ENCODE peak calls at places on chromosomes 6 and 20, in nine cellular contexts. O is stomach, Y is A549, U is GM12865, I is fibroblast of mammary gland, S is WTC11, B is tibial nerve, N is astrocyte of the spinal cord, T is endothelial cell. R is an unnamed sample.

GRCh38 chr20:64102647-64103354 is 4.6 kb downstream of the NPBWR2 start:
- DNase-seq in O (no peak), Y (no peak), U (no peak), T (no peak), I (no peak), S (peak), B (no peak), N (no peak), R (no peak)

GRCh38 chr6:130434174-130434873 is 68.5 kb downstream of the TMEM200A start:
- DNase-seq in S (no peak), Y (no peak), T (no peak), B (no peak), O (no peak), I (peak), N (peak), U (no peak), R (no peak)

GRCh38 chr20:63578224-63579016 is 4.4 kb upstream of the HELZ2 start:
- DNase-seq in N (no peak), Y (no peak), I (no peak), B (no peak), S (no peak), O (no peak), T (no peak), U (no peak), R (no peak)

GRCh38 chr6:14436593-14436992 is 319.0 kb downstream of the CD83 start:
- DNase-seq in O (no peak), U (no peak), B (no peak), T (no peak), S (no peak), N (no peak), Y (no peak), I (no peak), R (no peak)

GRCh38 chr6:45421700-45422540 is 44.2 kb upstream of the SUPT3H start:
- DNase-seq in O (peak), Y (peak), I (peak), U (no peak), T (peak), B (peak), S (peak), N (peak), R (peak)

GRCh38 chr6:129598244-129599187 is 111.5 kb downstream of the ARHGAP18 start:
- DNase-seq in B (no peak), S (no peak), T (peak), N (peak), Y (peak), I (peak), U (peak), O (no peak), R (peak)

GRCh38 chr6:108363756-108364356 is 69.0 kb downstream of the AFG1L start:
- DNase-seq in U (peak), T (no peak), S (no peak), I (no peak), O (no peak), N (peak), B (no peak), Y (no peak), R (no peak)

GRCh38 chr6:41278699-41279405 is 7.6 kb downstream of the TREM1 start:
- DNase-seq in O (peak), Y (peak), U (peak), I (peak), T (peak), N (peak), B (no peak), S (peak), R (peak)

GRCh38 chr6:116447052-116447451 is 14.1 kb upstream of the CALHM6 start:
- DNase-seq in I (no peak), S (no peak), N (no peak), Y (no peak), T (no peak), O (no peak), U (no peak), B (no peak), R (no peak)

GRCh38 chr6:19204445-19204844 is 632.7 kb upstream of the ID4 start:
- DNase-seq in U (no peak), T (no peak), I (no peak), O (no peak), N (no peak), S (no peak), Y (no peak), B (no peak), R (no peak)

GRCh38 chr6:16320533-16321340 is 82.3 kb downstream of the GMPR start:
- DNase-seq in N (no peak), B (no peak), Y (no peak), U (no peak), S (no peak), I (peak), T (no peak), O (no peak), R (no peak)

GRCh38 chr6:138026342-138026741 is 80.9 kb downstream of the PERP start:
- DNase-seq in T (no peak), O (no peak), S (no peak), B (no peak), Y (no peak), I (no peak), N (no peak), U (no peak), R (no peak)

GRCh38 chr6:9086331-9086730 is 651.0 kb upstream of the SLC35B3 start:
- DNase-seq in S (no peak), U (no peak), Y (no peak), N (no peak), B (no peak), T (no peak), O (no peak), I (no peak), R (no peak)

GRCh38 chr20:48787861-48788375 is 39.9 kb downstream of the PREX1 start:
- DNase-seq in I (peak), N (peak), T (no peak), O (no peak), Y (peak), B (no peak), S (no peak), U (peak), R (no peak)

GRCh38 chr6:90296346-90297123 is at the start of gene BACH2:
- DNase-seq in O (peak), B (peak), I (peak), T (peak), U (peak), S (peak), N (peak), Y (peak), R (peak)

GRCh38 chr6:90298459-90299053 is 1.9 kb upstream of the BACH2 start:
- DNase-seq in U (no peak), N (no peak), O (no peak), B (no peak), I (no peak), S (no peak), T (no peak), Y (no peak), R (no peak)

GRCh38 chr6:90297866-90298381 is 1.3 kb upstream of the BACH2 start:
- DNase-seq in I (no peak), S (no peak), B (no peak), U (no peak), T (no peak), O (no peak), N (no peak), Y (no peak), R (no peak)

GRCh38 chr6:90295854-90296345 is 743 bp downstream of the BACH2 start:
- DNase-seq in T (peak), U (peak), N (peak), Y (peak), B (peak), I (peak), S (peak), O (peak), R (peak)

DNA sequence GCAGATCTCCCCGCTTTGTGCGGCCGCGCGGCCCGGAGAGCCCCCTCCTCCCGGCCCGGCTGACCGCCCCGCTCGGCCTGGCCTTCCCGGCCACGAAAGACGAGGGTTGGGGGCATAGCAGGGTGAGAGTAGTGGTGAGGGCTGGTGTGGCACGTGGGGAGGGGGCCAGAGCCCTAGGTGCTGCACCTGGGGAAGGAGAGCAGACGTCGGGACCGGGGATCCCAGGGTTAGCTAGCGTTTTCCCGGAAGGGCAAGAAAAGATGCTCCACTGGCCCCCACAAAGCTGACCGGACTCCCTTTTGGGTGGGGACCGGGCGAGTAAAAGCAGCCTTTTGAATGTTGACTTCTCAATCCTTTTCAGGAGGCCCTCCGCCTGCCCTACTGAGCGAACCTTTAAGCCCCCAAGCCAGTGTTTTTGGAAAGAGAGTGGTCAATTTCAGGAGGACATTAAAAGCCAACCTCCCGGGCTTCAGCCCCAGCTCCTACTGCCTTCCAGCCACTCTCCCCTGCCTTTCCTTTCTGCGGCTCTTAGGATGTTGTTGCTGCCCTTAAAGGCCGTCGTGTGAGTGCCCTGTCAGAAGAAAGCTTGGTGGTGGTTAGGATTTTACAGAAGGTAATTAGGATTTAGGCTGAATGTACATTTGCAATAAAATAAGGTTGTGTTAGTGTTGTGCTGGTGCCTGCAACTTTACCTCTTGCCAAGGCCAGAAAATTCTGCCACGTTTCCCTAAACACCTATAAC is 652 bp upstream of the BACH2 start:
- DNase-seq in S (no peak), B (no peak), I (no peak), T (no peak), Y (no peak), O (no peak), N (no peak), U (no peak), R (no peak)
- TF ChIP-seq CTCF in S (no peak), B (no peak), I (no peak), T (no peak), Y (no peak), O (no peak), N (no peak), U (no peak), R (no peak)

GRCh38 chr6:33607784-33608161 is 13.3 kb upstream of the ITPR3 start:
- DNase-seq in N (no peak), B (no peak), U (peak), T (no peak), Y (peak), I (no peak), S (no peak), O (peak), R (peak)
- TF ChIP-seq CTCF in N (peak), B (peak), U (peak), T (no peak), Y (peak), I (peak), S (no peak), O (peak), R (peak)

GRCh38 chr20:61382194-61382593 is 130.1 kb downstream of the CDH4 start:
- DNase-seq in N (no peak), U (no peak), Y (no peak), O (no peak), T (no peak), B (no peak), I (no peak), S (no peak), R (no peak)
- TF ChIP-seq CTCF in N (no peak), U (no peak), Y (no peak), O (no peak), T (no peak), B (no peak), I (no peak), S (no peak), R (no peak)

DNA sequence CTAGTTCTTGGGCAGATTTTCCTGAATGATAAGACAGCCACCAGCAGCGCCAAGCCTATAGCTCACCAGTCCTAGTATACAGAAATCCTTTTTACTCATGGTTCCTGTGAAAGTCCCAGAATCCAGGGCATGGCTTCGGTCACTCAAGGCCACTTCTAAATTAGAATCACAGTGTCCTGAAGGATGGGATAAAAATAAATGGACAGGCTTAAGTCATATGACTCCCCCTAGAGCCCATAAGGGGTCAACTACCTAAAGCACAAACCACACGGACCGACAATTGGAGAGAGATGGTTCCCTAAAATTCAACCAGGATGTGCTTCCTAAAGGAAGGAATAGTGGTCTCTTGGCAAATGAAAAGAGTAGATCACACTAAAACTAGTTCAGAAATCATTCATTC is 404.1 kb upstream of the PLCB4 start:
- DNase-seq in I (no peak), U (no peak), T (no peak), N (no peak), S (no peak), B (no peak), O (no peak), Y (peak), R (no peak)
- TF ChIP-seq CTCF in I (no peak), U (no peak), T (peak), N (peak), S (no peak), B (no peak), O (no peak), Y (peak), R (no peak)

DNA sequence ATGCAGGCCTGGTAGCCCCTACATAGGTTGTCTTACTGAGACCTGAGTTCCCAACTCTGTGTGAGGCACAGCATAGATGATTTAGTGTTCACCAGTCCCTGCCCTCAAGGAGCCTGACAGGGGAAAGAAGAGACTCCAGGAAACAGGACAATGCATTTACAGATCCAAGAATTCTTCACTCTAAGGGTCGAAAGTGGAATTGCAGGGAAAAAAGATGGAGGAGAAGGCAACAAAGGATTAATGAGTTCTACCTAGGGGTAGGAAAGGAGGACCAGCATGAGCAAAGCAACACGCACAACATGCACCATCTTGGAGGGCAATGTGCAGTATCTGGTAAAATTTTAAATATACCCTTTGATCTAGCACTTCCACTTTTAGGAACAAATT is 5.9 kb downstream of the SPAG4 start:
- DNase-seq in U (no peak), N (no peak), Y (no peak), I (no peak), B (no peak), O (no peak), T (no peak), S (no peak), R (no peak)
- TF ChIP-seq CTCF in U (no peak), N (peak), Y (no peak), I (peak), B (no peak), O (no peak), T (peak), S (no peak), R (no peak)

DNA sequence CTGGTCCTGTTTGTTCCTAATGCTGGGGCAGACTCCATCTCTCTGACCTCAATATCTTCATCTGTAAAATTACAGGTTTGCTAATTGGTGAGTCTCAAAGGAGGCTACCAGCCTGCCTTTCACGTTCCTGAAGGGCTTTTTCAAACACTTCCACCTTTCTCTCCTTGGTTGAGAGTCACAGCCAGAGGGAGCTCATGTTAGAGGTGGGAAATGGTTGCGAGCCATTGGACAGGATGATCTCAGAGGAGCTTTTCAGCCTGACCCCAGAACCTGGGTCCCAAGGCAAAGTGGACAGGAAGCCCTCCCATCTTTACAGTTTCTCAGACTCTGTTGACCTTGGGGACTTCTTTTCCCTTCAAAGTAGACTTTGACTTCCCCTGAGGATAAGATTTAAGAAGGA is 37.6 kb downstream of the NDUFAF5 start:
- DNase-seq in I (no peak), B (no peak), O (no peak), T (no peak), Y (no peak), S (peak), U (no peak), N (no peak), R (no peak)
- TF ChIP-seq CTCF in I (no peak), B (no peak), O (no peak), T (no peak), Y (no peak), S (no peak), U (no peak), N (no peak), R (no peak)

GRCh38 chr6:24494726-24495515 is at the start of gene ALDH5A1:
- DNase-seq in U (peak), O (peak), I (peak), N (peak), S (peak), Y (peak), T (peak), B (peak), R (peak)

GRCh38 chr6:24489881-24490280 is 503 bp upstream of the GPLD1 start:
- DNase-seq in N (no peak), Y (no peak), U (no peak), S (no peak), I (peak), T (no peak), O (no peak), B (no peak), R (no peak)

GRCh38 chr6:24489470-24489869 is at the start of gene GPLD1:
- DNase-seq in B (no peak), T (no peak), I (no peak), O (no peak), Y (no peak), U (no peak), N (no peak), S (no peak), R (no peak)

GRCh38 chr6:24493945-24494725 is 634 bp upstream of the ALDH5A1 start:
- DNase-seq in B (no peak), Y (no peak), U (no peak), I (no peak), S (no peak), O (no peak), N (no peak), T (no peak), R (no peak)

GRCh38 chr6:24492475-24492874 is 2.3 kb upstream of the ALDH5A1 start:
- DNase-seq in B (no peak), O (no peak), Y (no peak), T (peak), U (peak), I (no peak), S (peak), N (no peak), R (peak)
- TF ChIP-seq CTCF in B (no peak), O (no peak), Y (peak), T (peak), U (peak), I (peak), S (no peak), N (peak), R (no peak)

GRCh38 chr6:119323926-119324325 is 25.6 kb downstream of the MAN1A1 start:
- DNase-seq in O (no peak), S (no peak), B (no peak), Y (no peak), T (no peak), U (no peak), N (no peak), I (no peak), R (no peak)
- TF ChIP-seq CTCF in O (no peak), S (no peak), B (no peak), Y (no peak), T (no peak), U (no peak), N (no peak), I (no peak), R (no peak)

GRCh38 chr20:32893878-32894483 is 35.3 kb downstream of the EFCAB8 start:
- DNase-seq in I (peak), T (peak), O (no peak), U (peak), S (peak), N (peak), B (no peak), Y (peak), R (peak)
- TF ChIP-seq CTCF in I (peak), T (peak), O (no peak), U (peak), S (peak), N (peak), B (no peak), Y (peak), R (peak)